ENCODE peak calls at places on chromosomes 12 and 14, in ten cellular contexts. One of them, this sample, is unnamed.

GRCh38 chr12:59084758-59085383 is 164.6 kb upstream of the LRIG3 start:
- DNase-seq in posterior cingulate gyrus: no peak
- DNase-seq in hepatic stellate cell: peak; percentile 14
- DNase-seq in glutamatergic neuron: no peak
- DNase-seq in breast epithelium: peak; percentile 51
- DNase-seq in GDM1: no peak
- DNase-seq in tibial nerve: no peak
- DNase-seq in caudate nucleus: no peak
- DNase-seq in A549: no peak
- DNase-seq in head of caudate nucleus: no peak
- DNase-seq in this sample: no peak

GRCh38 chr14:64806202-64806861 is 73.4 kb downstream of the SPTB start:
- DNase-seq in glutamatergic neuron: no peak
- DNase-seq in A549: peak; percentile 91
- DNase-seq in head of caudate nucleus: no peak
- DNase-seq in hepatic stellate cell: peak; percentile 71
- DNase-seq in tibial nerve: no peak
- DNase-seq in GDM1: no peak
- DNase-seq in caudate nucleus: no peak
- DNase-seq in breast epithelium: no peak
- DNase-seq in posterior cingulate gyrus: no peak
- DNase-seq in this sample: no peak

GRCh38 chr14:75979071-75979571 is 2.7 kb downstream of the TGFB3 start:
- DNase-seq in A549: peak; percentile 17
- DNase-seq in tibial nerve: peak; percentile 24
- DNase-seq in GDM1: no peak
- DNase-seq in breast epithelium: no peak
- DNase-seq in hepatic stellate cell: peak; percentile 70
- DNase-seq in head of caudate nucleus: peak; percentile 42
- DNase-seq in glutamatergic neuron: peak; percentile 66
- DNase-seq in posterior cingulate gyrus: no peak
- DNase-seq in caudate nucleus: peak; percentile 45
- DNase-seq in this sample: peak; percentile 28

GRCh38 chr14:100317897-100318808 is 5.0 kb upstream of the SLC25A47 start:
- DNase-seq in caudate nucleus: no peak
- DNase-seq in hepatic stellate cell: peak; percentile 89
- DNase-seq in posterior cingulate gyrus: no peak
- DNase-seq in breast epithelium: peak; percentile 66
- DNase-seq in tibial nerve: peak; percentile 52
- DNase-seq in A549: peak; percentile 63
- DNase-seq in head of caudate nucleus: peak; percentile 61
- DNase-seq in glutamatergic neuron: peak; percentile 83
- DNase-seq in GDM1: no peak
- DNase-seq in this sample: peak; percentile 18

GRCh38 chr12:83016226-83016835 is 329.6 kb downstream of the TMTC2 start:
- DNase-seq in posterior cingulate gyrus: no peak
- DNase-seq in GDM1: no peak
- DNase-seq in A549: peak; percentile 62
- DNase-seq in glutamatergic neuron: no peak
- DNase-seq in hepatic stellate cell: no peak
- DNase-seq in head of caudate nucleus: no peak
- DNase-seq in breast epithelium: no peak
- DNase-seq in caudate nucleus: no peak
- DNase-seq in tibial nerve: peak; percentile 21
- DNase-seq in this sample: no peak

GRCh38 chr12:53552346-53553327 is 45.4 kb upstream of the NPFF start:
- DNase-seq in caudate nucleus: no peak
- DNase-seq in head of caudate nucleus: no peak
- DNase-seq in GDM1: no peak
- DNase-seq in hepatic stellate cell: no peak
- DNase-seq in glutamatergic neuron: no peak
- DNase-seq in posterior cingulate gyrus: no peak
- DNase-seq in A549: no peak
- DNase-seq in tibial nerve: no peak
- DNase-seq in breast epithelium: no peak
- DNase-seq in this sample: no peak

GRCh38 chr12:105462841-105463240 is 132.3 kb downstream of the C12orf75 start:
- DNase-seq in caudate nucleus: no peak
- DNase-seq in hepatic stellate cell: no peak
- DNase-seq in glutamatergic neuron: no peak
- DNase-seq in A549: no peak
- DNase-seq in tibial nerve: no peak
- DNase-seq in GDM1: no peak
- DNase-seq in head of caudate nucleus: no peak
- DNase-seq in breast epithelium: no peak
- DNase-seq in posterior cingulate gyrus: no peak
- DNase-seq in this sample: no peak

GRCh38 chr12:107503129-107503850 is 182.3 kb upstream of the PWP1 start:
- DNase-seq in caudate nucleus: no peak
- DNase-seq in head of caudate nucleus: no peak
- DNase-seq in glutamatergic neuron: no peak
- DNase-seq in hepatic stellate cell: no peak
- DNase-seq in GDM1: no peak
- DNase-seq in breast epithelium: no peak
- DNase-seq in A549: no peak
- DNase-seq in tibial nerve: no peak
- DNase-seq in posterior cingulate gyrus: no peak
- DNase-seq in this sample: no peak

GRCh38 chr12:54579696-54580333 is 8.6 kb downstream of the PPP1R1A start:
- DNase-seq in GDM1: peak; percentile 62
- DNase-seq in caudate nucleus: peak; percentile 69
- DNase-seq in head of caudate nucleus: peak; percentile 87
- DNase-seq in tibial nerve: peak; percentile 96
- DNase-seq in A549: peak; percentile 76
- DNase-seq in hepatic stellate cell: peak; percentile 82
- DNase-seq in breast epithelium: peak; percentile 82
- DNase-seq in glutamatergic neuron: peak; percentile 92
- DNase-seq in posterior cingulate gyrus: peak; percentile 95
- DNase-seq in this sample: peak; percentile 86

GRCh38 chr14:61300754-61301153 is 19.6 kb upstream of the TMEM30B start:
- DNase-seq in A549: no peak
- DNase-seq in posterior cingulate gyrus: no peak
- DNase-seq in GDM1: no peak
- DNase-seq in breast epithelium: no peak
- DNase-seq in head of caudate nucleus: no peak
- DNase-seq in hepatic stellate cell: no peak
- DNase-seq in tibial nerve: no peak
- DNase-seq in glutamatergic neuron: no peak
- DNase-seq in caudate nucleus: no peak
- DNase-seq in this sample: no peak

GRCh38 chr14:93759781-93760307 is 28.4 kb downstream of the PRIMA1 start:
- DNase-seq in GDM1: no peak
- DNase-seq in tibial nerve: no peak
- DNase-seq in A549: no peak
- DNase-seq in head of caudate nucleus: peak; percentile 60
- DNase-seq in glutamatergic neuron: peak; percentile 84
- DNase-seq in caudate nucleus: peak; percentile 43
- DNase-seq in posterior cingulate gyrus: peak; percentile 90
- DNase-seq in hepatic stellate cell: no peak
- DNase-seq in breast epithelium: no peak
- DNase-seq in this sample: peak; percentile 48

GRCh38 chr14:76776306-76777251 is 15.3 kb downstream of the VASH1 start:
- DNase-seq in A549: no peak
- DNase-seq in hepatic stellate cell: no peak
- DNase-seq in head of caudate nucleus: no peak
- DNase-seq in posterior cingulate gyrus: no peak
- DNase-seq in caudate nucleus: no peak
- DNase-seq in GDM1: peak; percentile 28
- DNase-seq in breast epithelium: peak; percentile 36
- DNase-seq in glutamatergic neuron: no peak
- DNase-seq in tibial nerve: no peak
- DNase-seq in this sample: no peak

GRCh38 chr12:120468271-120468845 is 1.2 kb downstream of the SRSF9 start:
- DNase-seq in glutamatergic neuron: peak; percentile 55
- DNase-seq in tibial nerve: peak; percentile 12
- DNase-seq in caudate nucleus: peak; percentile 44
- DNase-seq in posterior cingulate gyrus: no peak
- DNase-seq in GDM1: no peak
- DNase-seq in hepatic stellate cell: peak; percentile 68
- DNase-seq in head of caudate nucleus: no peak
- DNase-seq in A549: peak; percentile 55
- DNase-seq in breast epithelium: no peak
- DNase-seq in this sample: no peak

GRCh38 chr12:6268484-6269157 is 41.9 kb upstream of the PLEKHG6 start:
- DNase-seq in head of caudate nucleus: no peak
- DNase-seq in A549: no peak
- DNase-seq in hepatic stellate cell: no peak
- DNase-seq in tibial nerve: no peak
- DNase-seq in breast epithelium: no peak
- DNase-seq in caudate nucleus: no peak
- DNase-seq in GDM1: no peak
- DNase-seq in glutamatergic neuron: no peak
- DNase-seq in posterior cingulate gyrus: no peak
- DNase-seq in this sample: no peak

GRCh38 chr12:68414988-68415387 is 82.8 kb upstream of the MDM1 start:
- DNase-seq in tibial nerve: no peak
- DNase-seq in glutamatergic neuron: no peak
- DNase-seq in GDM1: no peak
- DNase-seq in breast epithelium: no peak
- DNase-seq in hepatic stellate cell: no peak
- DNase-seq in A549: no peak
- DNase-seq in caudate nucleus: no peak
- DNase-seq in posterior cingulate gyrus: no peak
- DNase-seq in head of caudate nucleus: no peak
- DNase-seq in this sample: no peak

GRCh38 chr12:99983721-99984258 is 946 bp downstream of the ANKS1B start:
- DNase-seq in glutamatergic neuron: peak; percentile 28
- DNase-seq in posterior cingulate gyrus: peak; percentile 76
- DNase-seq in breast epithelium: no peak
- DNase-seq in GDM1: no peak
- DNase-seq in caudate nucleus: peak; percentile 36
- DNase-seq in tibial nerve: peak; percentile 4
- DNase-seq in hepatic stellate cell: no peak
- DNase-seq in A549: peak; percentile 7
- DNase-seq in head of caudate nucleus: peak; percentile 27
- DNase-seq in this sample: no peak

GRCh38 chr14:77240336-77240915 is 30.6 kb downstream of the NGB start:
- DNase-seq in tibial nerve: no peak
- DNase-seq in caudate nucleus: no peak
- DNase-seq in head of caudate nucleus: no peak
- DNase-seq in A549: no peak
- DNase-seq in posterior cingulate gyrus: peak; percentile 76
- DNase-seq in hepatic stellate cell: no peak
- DNase-seq in breast epithelium: no peak
- DNase-seq in GDM1: no peak
- DNase-seq in glutamatergic neuron: peak; percentile 57
- DNase-seq in this sample: no peak

GRCh38 chr14:86672071-86672470 is 1142.1 kb downstream of the FLRT2 start:
- DNase-seq in tibial nerve: no peak
- DNase-seq in posterior cingulate gyrus: no peak
- DNase-seq in head of caudate nucleus: no peak
- DNase-seq in breast epithelium: no peak
- DNase-seq in glutamatergic neuron: no peak
- DNase-seq in caudate nucleus: no peak
- DNase-seq in GDM1: no peak
- DNase-seq in hepatic stellate cell: no peak
- DNase-seq in A549: no peak
- DNase-seq in this sample: no peak

GRCh38 chr12:26938660-26939185 is 453 bp downstream of the FGFR1OP2 start:
- DNase-seq in tibial nerve: peak; percentile 22
- DNase-seq in glutamatergic neuron: peak; percentile 63
- DNase-seq in head of caudate nucleus: no peak
- DNase-seq in breast epithelium: no peak
- DNase-seq in caudate nucleus: no peak
- DNase-seq in GDM1: no peak
- DNase-seq in hepatic stellate cell: peak; percentile 27
- DNase-seq in A549: no peak
- DNase-seq in posterior cingulate gyrus: no peak
- DNase-seq in this sample: no peak

GRCh38 chr12:7090222-7090998 is 1.8 kb downstream of the C1R start:
- DNase-seq in breast epithelium: no peak
- DNase-seq in head of caudate nucleus: no peak
- DNase-seq in tibial nerve: no peak
- DNase-seq in posterior cingulate gyrus: no peak
- DNase-seq in caudate nucleus: no peak
- DNase-seq in hepatic stellate cell: peak; percentile 22
- DNase-seq in GDM1: no peak
- DNase-seq in glutamatergic neuron: no peak
- DNase-seq in A549: no peak
- DNase-seq in this sample: no peak

GRCh38 chr14:99586761-99587462 is 17.1 kb downstream of the CCDC85C start:
- DNase-seq in glutamatergic neuron: no peak
- DNase-seq in GDM1: no peak
- DNase-seq in hepatic stellate cell: no peak
- DNase-seq in breast epithelium: no peak
- DNase-seq in posterior cingulate gyrus: no peak
- DNase-seq in head of caudate nucleus: no peak
- DNase-seq in caudate nucleus: no peak
- DNase-seq in A549: no peak
- DNase-seq in tibial nerve: no peak
- DNase-seq in this sample: no peak

GRCh38 chr12:50918584-50919316 is 33.6 kb upstream of the HIGD1C start:
- DNase-seq in glutamatergic neuron: no peak
- DNase-seq in breast epithelium: no peak
- DNase-seq in hepatic stellate cell: no peak
- DNase-seq in GDM1: no peak
- DNase-seq in tibial nerve: no peak
- DNase-seq in caudate nucleus: no peak
- DNase-seq in head of caudate nucleus: no peak
- DNase-seq in A549: no peak
- DNase-seq in posterior cingulate gyrus: no peak
- DNase-seq in this sample: no peak

GRCh38 chr12:117047810-117048584 is 51.2 kb downstream of the TESC start:
- DNase-seq in breast epithelium: no peak
- DNase-seq in hepatic stellate cell: peak; percentile 94
- DNase-seq in GDM1: no peak
- DNase-seq in posterior cingulate gyrus: no peak
- DNase-seq in A549: peak; percentile 65
- DNase-seq in glutamatergic neuron: no peak
- DNase-seq in head of caudate nucleus: no peak
- DNase-seq in caudate nucleus: no peak
- DNase-seq in tibial nerve: no peak
- DNase-seq in this sample: no peak

GRCh38 chr14:43361766-43362165 is 1145.3 kb downstream of the FSCB start:
- DNase-seq in caudate nucleus: no peak
- DNase-seq in posterior cingulate gyrus: no peak
- DNase-seq in GDM1: no peak
- DNase-seq in breast epithelium: no peak
- DNase-seq in hepatic stellate cell: no peak
- DNase-seq in tibial nerve: no peak
- DNase-seq in A549: no peak
- DNase-seq in head of caudate nucleus: no peak
- DNase-seq in glutamatergic neuron: no peak
- DNase-seq in this sample: no peak

GRCh38 chr12:32671930-32672785 is 6.9 kb upstream of the DNM1L start:
- DNase-seq in GDM1: peak; percentile 21
- DNase-seq in head of caudate nucleus: no peak
- DNase-seq in tibial nerve: peak; percentile 74
- DNase-seq in glutamatergic neuron: peak; percentile 53
- DNase-seq in A549: peak; percentile 73
- DNase-seq in posterior cingulate gyrus: no peak
- DNase-seq in breast epithelium: no peak
- DNase-seq in hepatic stellate cell: peak; percentile 74
- DNase-seq in caudate nucleus: no peak
- DNase-seq in this sample: no peak

GRCh38 chr14:68676511-68676943 is 116.3 kb downstream of the ZFP36L1 start:
- DNase-seq in glutamatergic neuron: no peak
- DNase-seq in GDM1: no peak
- DNase-seq in caudate nucleus: no peak
- DNase-seq in head of caudate nucleus: no peak
- DNase-seq in posterior cingulate gyrus: no peak
- DNase-seq in hepatic stellate cell: no peak
- DNase-seq in tibial nerve: no peak
- DNase-seq in breast epithelium: no peak
- DNase-seq in A549: no peak
- DNase-seq in this sample: no peak

GRCh38 chr12:1918875-1919236 is 404 bp upstream of the CACNA2D4 start:
- DNase-seq in hepatic stellate cell: peak; percentile 5
- DNase-seq in glutamatergic neuron: no peak
- DNase-seq in tibial nerve: no peak
- DNase-seq in head of caudate nucleus: no peak
- DNase-seq in posterior cingulate gyrus: peak; percentile 57
- DNase-seq in GDM1: no peak
- DNase-seq in A549: no peak
- DNase-seq in breast epithelium: no peak
- DNase-seq in caudate nucleus: no peak
- DNase-seq in this sample: no peak

GRCh38 chr14:28635387-28635786 is 131.2 kb upstream of the FOXG1 start:
- DNase-seq in tibial nerve: peak; percentile 6
- DNase-seq in A549: peak; percentile 29
- DNase-seq in hepatic stellate cell: no peak
- DNase-seq in glutamatergic neuron: no peak
- DNase-seq in head of caudate nucleus: no peak
- DNase-seq in posterior cingulate gyrus: no peak
- DNase-seq in GDM1: no peak
- DNase-seq in caudate nucleus: no peak
- DNase-seq in breast epithelium: no peak
- DNase-seq in this sample: no peak